ENCODE peak calls at places on chromosomes 3 and 15, in four cellular contexts. K is A549, L is SK-N-SH, X is GM12878. Z is an unnamed sample.

GRCh38 chr3:101466465-101467309 is 46.3 kb downstream of the SENP7 start:
- DNase-seq in K (no peak), L (no peak), X (no peak), Z (peak)

GRCh38 chr3:124053871-124054270 is 61.9 kb upstream of the ROPN1 start:
- DNase-seq in K (no peak), L (no peak), X (no peak), Z (no peak)

GRCh38 chr3:45572755-45573154 is 21.8 kb upstream of the LIMD1 start:
- DNase-seq in K (no peak), L (no peak), X (no peak), Z (no peak)

GRCh38 chr15:90989040-90989768 is 5.1 kb downstream of the PRC1 start:
- DNase-seq in K (no peak), L (no peak), X (no peak), Z (no peak)

GRCh38 chr15:90291679-90292356 is 26.3 kb downstream of the NGRN start:
- DNase-seq in K (peak), L (peak), X (no peak), Z (peak)

GRCh38 chr3:129606522-129607390 is at the start of gene PLXND1:
- DNase-seq in K (peak), L (peak), X (no peak), Z (no peak)

GRCh38 chr3:196219194-196219969 is 3.0 kb downstream of the SLC51A start:
- DNase-seq in K (no peak), L (peak), X (peak), Z (no peak)

GRCh38 chr3:78221300-78221699 is 1181.4 kb downstream of the ROBO2 start:
- DNase-seq in K (no peak), L (no peak), X (no peak), Z (no peak)

GRCh38 chr3:19346734-19347133 is 198.4 kb downstream of the KCNH8 start:
- DNase-seq in K (no peak), L (no peak), X (no peak), Z (no peak)

GRCh38 chr3:9743548-9743947 is 6.2 kb upstream of the OGG1 start:
- DNase-seq in K (no peak), L (no peak), X (no peak), Z (no peak)

DNA sequence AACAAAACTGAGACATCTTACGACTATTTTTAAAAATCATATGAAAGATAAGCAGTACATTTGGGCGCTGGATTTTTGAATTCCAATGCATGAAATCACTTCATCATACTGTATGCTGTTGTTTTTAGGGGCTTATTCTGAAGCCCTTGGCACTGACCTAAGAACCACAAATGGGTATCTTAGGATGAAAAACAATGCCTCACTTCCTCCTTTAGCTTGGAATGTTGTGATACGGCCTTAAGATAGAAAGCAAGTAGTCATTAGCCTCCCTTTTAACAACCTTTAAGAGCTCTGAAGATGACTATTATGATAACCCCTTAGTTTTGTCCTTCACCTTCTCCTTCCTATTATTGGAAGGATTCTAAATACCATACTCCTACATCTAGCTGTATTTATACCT is 289.8 kb downstream of the ARPP21 start:
- DNase-seq in K (no peak), L (no peak), X (no peak), Z (no peak)
- TF ChIP-seq PBX3 in K (no peak), L (peak), X (no peak), Z (no peak)

GRCh38 chr15:51403072-51403878 is 61.8 kb downstream of the GLDN start:
- DNase-seq in K (peak), L (peak), X (no peak), Z (peak)
- TF ChIP-seq PBX3 in K (no peak), L (no peak), X (no peak), Z (no peak)

GRCh38 chr15:63056843-63057242 is 14.3 kb downstream of the TPM1 start:
- DNase-seq in K (no peak), L (no peak), X (no peak), Z (no peak)
- TF ChIP-seq PBX3 in K (no peak), L (no peak), X (no peak), Z (no peak)

DNA sequence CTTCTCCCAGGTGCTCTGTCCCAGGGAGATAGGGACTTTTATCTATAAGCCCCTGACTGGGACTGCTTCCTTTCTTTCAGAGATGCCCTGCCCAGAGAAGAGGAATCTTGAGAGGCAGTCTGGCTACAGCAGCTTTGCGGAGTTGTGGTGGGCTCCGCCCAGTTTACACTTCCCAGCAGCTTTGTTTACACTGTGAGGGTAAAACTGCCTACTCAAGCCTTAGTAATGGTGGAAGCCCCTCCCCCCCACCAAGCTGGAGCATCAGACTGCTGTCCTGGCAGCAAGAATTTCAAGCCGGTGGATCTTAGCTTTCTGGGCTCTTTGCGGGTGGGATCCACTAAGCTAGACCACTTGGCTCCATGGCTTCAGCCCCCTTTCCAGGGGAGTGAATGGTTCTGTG is 253.8 kb upstream of the ARL6 start:
- DNase-seq in K (no peak), L (no peak), X (no peak), Z (no peak)
- TF ChIP-seq PBX3 in K (no peak), L (no peak), X (no peak), Z (no peak)

GRCh38 chr3:118408431-118408830 is 626.2 kb downstream of the IGSF11 start:
- DNase-seq in K (no peak), L (no peak), X (no peak), Z (no peak)

GRCh38 chr3:118412503-118412902 is 622.1 kb downstream of the IGSF11 start:
- DNase-seq in K (no peak), L (no peak), X (peak), Z (no peak)
- TF ChIP-seq PBX3 in K (no peak), L (no peak), X (no peak), Z (no peak)

DNA sequence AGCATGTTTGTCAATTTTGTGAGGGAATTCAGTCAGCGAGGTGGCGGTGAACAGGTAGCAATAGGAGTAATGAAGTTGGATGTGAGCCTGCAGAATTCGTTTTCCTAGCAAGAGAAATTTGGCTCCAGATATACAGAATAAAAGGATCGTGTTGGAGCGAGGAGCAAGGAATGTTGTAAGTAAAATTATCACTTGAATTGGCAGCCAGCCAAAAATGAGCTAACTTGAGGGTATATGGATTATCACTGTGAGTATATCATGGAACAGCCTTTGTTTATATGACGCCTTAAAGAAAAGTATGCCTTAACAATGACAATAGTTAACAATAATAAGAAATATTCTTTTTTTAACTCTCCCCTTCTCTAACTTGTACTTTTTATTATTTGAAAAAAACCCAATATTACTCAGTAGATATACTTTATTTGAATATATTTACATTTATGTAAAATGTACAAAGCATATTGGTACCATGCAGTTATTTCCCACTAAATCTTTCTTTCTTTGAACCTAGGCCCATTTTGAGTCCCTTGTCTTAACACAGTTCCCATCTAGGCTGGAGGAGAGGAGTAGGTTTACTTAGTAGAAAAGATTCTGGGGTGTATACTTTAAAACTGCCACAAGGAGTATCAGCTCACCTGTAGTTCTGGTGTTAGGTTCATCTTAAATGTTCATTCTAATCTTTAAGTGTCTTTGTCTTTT is 29.3 kb downstream of the EPHA6 start:
- DNase-seq in K (no peak), L (no peak), X (no peak), Z (no peak)
- TF ChIP-seq PBX3 in K (no peak), L (no peak), X (no peak), Z (no peak)

GRCh38 chr3:197507081-197507480 is 48.7 kb downstream of the BDH1 start:
- DNase-seq in K (no peak), L (no peak), X (no peak), Z (no peak)

GRCh38 chr3:197508511-197508910 is 47.3 kb downstream of the BDH1 start:
- DNase-seq in K (no peak), L (no peak), X (no peak), Z (no peak)

GRCh38 chr3:197508924-197509775 is 46.6 kb downstream of the BDH1 start:
- DNase-seq in K (no peak), L (no peak), X (no peak), Z (no peak)

GRCh38 chr3:197507541-197507940 is 48.2 kb downstream of the BDH1 start:
- DNase-seq in K (no peak), L (no peak), X (no peak), Z (no peak)

DNA sequence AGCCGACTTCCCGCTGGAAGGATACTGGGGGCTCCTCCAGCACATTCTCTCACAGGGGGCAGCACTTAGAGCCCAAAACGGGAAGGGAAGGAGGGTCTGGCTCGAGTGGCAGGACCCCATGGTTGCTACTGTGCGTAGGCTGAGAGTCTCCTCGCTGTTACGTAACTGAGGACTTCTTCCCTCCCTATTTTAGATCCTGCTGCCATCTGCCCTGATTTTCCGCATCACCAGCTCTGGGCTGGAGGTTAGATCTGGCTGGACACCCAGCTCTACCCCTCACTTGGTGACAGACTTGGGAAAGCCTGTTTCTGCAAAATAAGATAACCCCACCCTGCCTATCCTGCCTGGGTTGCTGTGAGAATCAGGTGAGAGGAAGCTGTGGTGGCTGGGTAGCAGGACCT is 47.7 kb downstream of the BDH1 start:
- DNase-seq in K (no peak), L (no peak), X (no peak), Z (no peak)
- TF ChIP-seq PBX3 in K (no peak), L (no peak), X (no peak), Z (no peak)

GRCh38 chr3:16071246-16071645 is 103.2 kb upstream of the GALNT15 start:
- DNase-seq in K (no peak), L (no peak), X (no peak), Z (peak)

GRCh38 chr3:16073218-16073617 is 101.3 kb upstream of the GALNT15 start:
- DNase-seq in K (no peak), L (no peak), X (no peak), Z (no peak)

GRCh38 chr3:16070707-16071106 is 103.8 kb upstream of the GALNT15 start:
- DNase-seq in K (no peak), L (no peak), X (no peak), Z (no peak)

GRCh38 chr3:16069149-16069922 is 105.1 kb upstream of the GALNT15 start:
- DNase-seq in K (peak), L (no peak), X (no peak), Z (peak)

GRCh38 chr3:16072420-16073110 is 101.9 kb upstream of the GALNT15 start:
- DNase-seq in K (no peak), L (no peak), X (no peak), Z (no peak)
- TF ChIP-seq PBX3 in K (no peak), L (peak), X (no peak), Z (no peak)